ENCODE peak calls at places on chromosomes 6 and 20, in eight cellular contexts. One of them, this sample, is unnamed. For H3K4me1, the result is how much of the 10 kb centered on the place peaks cover.

GRCh38 chr6:31660998-31661866 is 654 bp upstream of the C6orf47 start:
- DNase-seq in heart left ventricle: no peak
- DNase-seq in psoas muscle: no peak
- DNase-seq in HCT116: no peak
- DNase-seq in right cardiac atrium: no peak
- DNase-seq in adipocyte: peak
- DNase-seq in heart right ventricle: no peak
- DNase-seq in tibial nerve: no peak
- DNase-seq in this sample: no peak

GRCh38 chr6:170019259-170020040 is 268.0 kb downstream of the ERMARD start:
- DNase-seq in psoas muscle: no peak
- DNase-seq in heart right ventricle: no peak
- DNase-seq in adipocyte: no peak
- DNase-seq in heart left ventricle: no peak
- DNase-seq in tibial nerve: no peak
- DNase-seq in HCT116: no peak
- DNase-seq in right cardiac atrium: no peak
- DNase-seq in this sample: no peak

GRCh38 chr20:38131588-38132121 is 33.4 kb downstream of the TGM2 start:
- DNase-seq in psoas muscle: no peak
- DNase-seq in heart left ventricle: no peak
- DNase-seq in right cardiac atrium: no peak
- DNase-seq in adipocyte: no peak
- DNase-seq in HCT116: no peak
- DNase-seq in heart right ventricle: no peak
- DNase-seq in tibial nerve: no peak
- DNase-seq in this sample: peak

GRCh38 chr20:48482790-48483189 is 345.0 kb downstream of the PREX1 start:
- DNase-seq in heart right ventricle: no peak
- DNase-seq in adipocyte: no peak
- DNase-seq in psoas muscle: no peak
- DNase-seq in tibial nerve: no peak
- DNase-seq in right cardiac atrium: no peak
- DNase-seq in HCT116: no peak
- DNase-seq in heart left ventricle: no peak
- DNase-seq in this sample: no peak

GRCh38 chr6:6790891-6791290 is 202.4 kb downstream of the LY86 start:
- DNase-seq in heart right ventricle: no peak
- DNase-seq in psoas muscle: no peak
- DNase-seq in right cardiac atrium: no peak
- DNase-seq in heart left ventricle: no peak
- DNase-seq in HCT116: peak
- DNase-seq in adipocyte: no peak
- DNase-seq in tibial nerve: no peak
- DNase-seq in this sample: no peak

GRCh38 chr6:107458687-107459282 is 579 bp downstream of the PDSS2 start:
- DNase-seq in heart right ventricle: no peak
- DNase-seq in adipocyte: peak
- DNase-seq in right cardiac atrium: peak
- DNase-seq in tibial nerve: no peak
- DNase-seq in psoas muscle: peak
- DNase-seq in heart left ventricle: peak
- DNase-seq in HCT116: no peak
- DNase-seq in this sample: no peak

GRCh38 chr20:36754656-36755222 is 8.8 kb upstream of the NDRG3 start:
- DNase-seq in psoas muscle: no peak
- DNase-seq in heart right ventricle: peak
- DNase-seq in adipocyte: peak
- DNase-seq in tibial nerve: no peak
- DNase-seq in HCT116: peak
- DNase-seq in heart left ventricle: peak
- DNase-seq in right cardiac atrium: no peak
- DNase-seq in this sample: no peak

GRCh38 chr6:16901777-16902176 is 140.5 kb upstream of the ATXN1 start:
- DNase-seq in heart left ventricle: peak
- DNase-seq in tibial nerve: peak
- DNase-seq in adipocyte: peak
- DNase-seq in heart right ventricle: peak
- DNase-seq in HCT116: no peak
- DNase-seq in right cardiac atrium: peak
- DNase-seq in psoas muscle: peak
- DNase-seq in this sample: peak

GRCh38 chr20:49589747-49590146 is 21.8 kb upstream of the PTGIS start:
- DNase-seq in tibial nerve: no peak
- DNase-seq in HCT116: no peak
- DNase-seq in right cardiac atrium: no peak
- DNase-seq in psoas muscle: no peak
- DNase-seq in adipocyte: no peak
- DNase-seq in heart left ventricle: no peak
- DNase-seq in heart right ventricle: no peak
- DNase-seq in this sample: no peak

GRCh38 chr6:141252828-141253608 is 879.7 kb upstream of the GJE1 start:
- DNase-seq in right cardiac atrium: no peak
- DNase-seq in tibial nerve: no peak
- DNase-seq in psoas muscle: no peak
- DNase-seq in adipocyte: peak
- DNase-seq in HCT116: no peak
- DNase-seq in heart right ventricle: no peak
- DNase-seq in heart left ventricle: no peak
- DNase-seq in this sample: no peak

GRCh38 chr20:62740286-62741141 is 31.9 kb downstream of the NTSR1 start:
- DNase-seq in right cardiac atrium: peak
- DNase-seq in psoas muscle: no peak
- DNase-seq in heart left ventricle: no peak
- DNase-seq in tibial nerve: no peak
- DNase-seq in heart right ventricle: no peak
- DNase-seq in HCT116: peak
- DNase-seq in adipocyte: peak
- DNase-seq in this sample: peak

GRCh38 chr6:24357336-24358218 is at the start of gene DCDC2:
- DNase-seq in right cardiac atrium: peak
- DNase-seq in psoas muscle: peak
- DNase-seq in adipocyte: no peak
- DNase-seq in HCT116: no peak
- DNase-seq in heart right ventricle: no peak
- DNase-seq in tibial nerve: no peak
- DNase-seq in heart left ventricle: no peak
- DNase-seq in this sample: peak

DNA sequence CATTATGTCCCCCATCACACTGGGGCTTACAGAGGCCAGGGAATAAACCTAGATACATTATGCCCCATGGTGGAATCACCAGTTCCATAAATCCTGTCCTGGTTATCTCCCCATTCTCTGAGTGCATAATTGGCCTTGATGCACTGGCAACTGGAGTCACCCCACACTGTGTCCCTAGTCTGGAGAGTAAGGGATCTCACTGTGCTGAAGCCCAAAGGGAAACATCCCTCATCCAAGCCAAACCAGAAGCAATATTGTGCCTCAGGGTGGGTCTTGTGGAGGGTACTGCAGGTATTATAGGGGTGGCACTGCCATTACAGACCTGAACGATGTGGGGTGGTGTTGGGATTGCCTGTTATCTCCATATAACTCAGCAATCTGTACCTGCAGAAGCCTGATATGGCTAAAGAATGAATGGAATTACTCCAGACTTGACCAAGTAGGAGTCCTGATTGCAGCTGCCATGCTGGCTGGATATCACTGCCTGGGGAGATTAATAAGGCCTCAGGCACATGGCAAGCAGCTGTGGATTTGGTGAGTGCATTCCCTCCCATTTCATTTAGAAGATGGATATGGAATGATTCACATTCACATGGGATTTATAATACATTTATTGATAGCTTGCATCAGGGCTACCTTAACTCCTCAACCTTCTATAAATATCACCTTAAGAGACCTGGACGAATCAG is 5.1 kb downstream of the HLA-A start:
- DNase-seq in tibial nerve: no peak
- DNase-seq in HCT116: no peak
- DNase-seq in heart left ventricle: no peak
- DNase-seq in right cardiac atrium: no peak
- DNase-seq in adipocyte: no peak
- DNase-seq in psoas muscle: no peak
- DNase-seq in heart right ventricle: no peak
- DNase-seq in this sample: no peak
- H3K4me1 ChIP-seq in tibial nerve: under half
- H3K4me1 ChIP-seq in HCT116: under half
- H3K4me1 ChIP-seq in heart left ventricle: under half
- H3K4me1 ChIP-seq in right cardiac atrium: under half
- H3K4me1 ChIP-seq in adipocyte: under half
- H3K4me1 ChIP-seq in psoas muscle: under half
- H3K4me1 ChIP-seq in heart right ventricle: under half
- H3K4me1 ChIP-seq in this sample: under half

GRCh38 chr20:31560094-31560899 is 44.8 kb upstream of the ID1 start:
- DNase-seq in HCT116: peak
- DNase-seq in adipocyte: peak
- DNase-seq in heart right ventricle: peak
- DNase-seq in right cardiac atrium: peak
- DNase-seq in tibial nerve: peak
- DNase-seq in heart left ventricle: peak
- DNase-seq in psoas muscle: peak
- DNase-seq in this sample: peak

GRCh38 chr20:31559704-31560093 is 45.4 kb upstream of the ID1 start:
- DNase-seq in right cardiac atrium: no peak
- DNase-seq in adipocyte: no peak
- DNase-seq in heart right ventricle: no peak
- DNase-seq in tibial nerve: no peak
- DNase-seq in heart left ventricle: no peak
- DNase-seq in psoas muscle: no peak
- DNase-seq in HCT116: no peak
- DNase-seq in this sample: no peak

GRCh38 chr20:31564284-31564683 is 40.8 kb upstream of the ID1 start:
- DNase-seq in adipocyte: no peak
- DNase-seq in right cardiac atrium: no peak
- DNase-seq in psoas muscle: no peak
- DNase-seq in HCT116: no peak
- DNase-seq in heart right ventricle: no peak
- DNase-seq in heart left ventricle: no peak
- DNase-seq in tibial nerve: no peak
- DNase-seq in this sample: no peak

GRCh38 chr20:31560900-31561598 is 44.0 kb upstream of the ID1 start:
- DNase-seq in tibial nerve: no peak
- DNase-seq in right cardiac atrium: no peak
- DNase-seq in adipocyte: peak
- DNase-seq in psoas muscle: peak
- DNase-seq in heart left ventricle: no peak
- DNase-seq in HCT116: peak
- DNase-seq in heart right ventricle: no peak
- DNase-seq in this sample: no peak

DNA sequence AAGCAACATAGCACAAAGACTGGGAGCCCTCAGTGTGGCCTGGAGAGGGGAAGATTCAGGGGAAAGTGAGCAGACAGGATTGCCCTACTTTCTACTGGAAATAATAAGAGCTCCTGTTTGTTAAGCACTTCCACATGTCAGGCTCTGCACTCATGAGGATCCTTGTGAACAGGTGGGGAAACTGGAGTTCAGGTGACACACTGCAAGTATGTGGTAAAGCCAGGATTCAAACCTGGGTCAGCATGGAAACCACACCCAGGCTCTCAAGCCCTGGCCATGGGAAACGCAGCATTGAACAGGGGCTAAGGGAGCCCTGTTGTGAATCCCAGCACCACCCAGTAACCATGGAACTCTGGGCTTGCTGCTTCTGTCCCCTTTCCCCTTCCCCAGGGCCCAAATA is 42.8 kb upstream of the ID1 start:
- DNase-seq in adipocyte: no peak
- DNase-seq in right cardiac atrium: no peak
- DNase-seq in HCT116: peak
- DNase-seq in psoas muscle: no peak
- DNase-seq in heart right ventricle: no peak
- DNase-seq in heart left ventricle: no peak
- DNase-seq in tibial nerve: no peak
- DNase-seq in this sample: no peak
- H3K4me1 ChIP-seq in adipocyte: under half
- H3K4me1 ChIP-seq in right cardiac atrium: under half
- H3K4me1 ChIP-seq in HCT116: half or more
- H3K4me1 ChIP-seq in psoas muscle: under half
- H3K4me1 ChIP-seq in heart right ventricle: under half
- H3K4me1 ChIP-seq in heart left ventricle: under half
- H3K4me1 ChIP-seq in tibial nerve: under half
- H3K4me1 ChIP-seq in this sample: under half

DNA sequence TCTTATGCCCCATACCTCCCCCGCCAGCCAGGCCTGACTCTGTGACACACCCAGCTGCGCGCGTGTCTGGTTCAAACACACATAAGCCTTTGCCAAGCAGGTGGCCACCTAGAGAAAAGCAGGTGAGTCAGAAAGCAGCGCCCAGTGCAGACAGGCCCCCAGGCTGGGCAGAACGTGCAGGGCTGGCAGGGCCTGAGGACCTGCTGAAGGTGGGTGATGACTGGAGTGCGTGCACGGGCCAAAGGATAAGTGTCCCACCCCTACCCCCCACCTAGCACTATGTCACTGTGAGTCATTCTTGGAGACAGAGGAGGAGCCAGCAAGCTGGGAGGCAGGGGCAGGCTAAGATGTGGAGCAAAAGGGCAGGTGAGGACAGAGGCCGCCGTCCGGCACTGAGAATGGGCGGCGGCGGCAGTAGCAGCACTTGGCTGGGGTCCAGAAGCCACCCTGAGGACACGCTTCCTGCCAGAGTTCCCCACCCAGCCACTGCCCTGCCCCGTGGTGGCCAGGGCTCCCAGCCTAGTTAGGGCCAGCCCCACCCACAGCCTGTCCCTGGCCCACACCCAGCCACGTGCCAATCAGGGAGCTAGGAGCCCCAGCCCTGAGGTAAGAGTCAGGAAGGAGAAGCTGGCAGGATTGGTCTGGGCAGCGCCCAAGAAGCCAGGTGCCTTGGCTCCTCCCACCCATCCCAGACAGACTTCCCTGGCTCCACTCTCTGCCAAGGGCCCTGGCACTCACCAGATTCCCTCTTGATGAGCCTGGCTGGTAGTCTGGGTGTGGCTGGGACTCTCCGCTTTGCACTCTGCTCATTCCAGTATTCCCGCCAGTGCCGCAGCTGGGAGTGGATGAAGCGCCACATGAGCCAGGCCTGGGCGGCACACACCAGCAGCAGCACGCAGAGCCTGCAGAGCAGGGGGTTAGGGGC is 72.7 kb downstream of the TRAM2 start:
- DNase-seq in right cardiac atrium: peak
- DNase-seq in heart left ventricle: peak
- DNase-seq in tibial nerve: peak
- DNase-seq in heart right ventricle: peak
- DNase-seq in adipocyte: peak
- DNase-seq in psoas muscle: peak
- DNase-seq in HCT116: peak
- DNase-seq in this sample: peak
- H3K4me1 ChIP-seq in right cardiac atrium: under half
- H3K4me1 ChIP-seq in heart left ventricle: under half
- H3K4me1 ChIP-seq in tibial nerve: under half
- H3K4me1 ChIP-seq in heart right ventricle: under half
- H3K4me1 ChIP-seq in adipocyte: half or more
- H3K4me1 ChIP-seq in psoas muscle: under half
- H3K4me1 ChIP-seq in HCT116: under half
- H3K4me1 ChIP-seq in this sample: under half

DNA sequence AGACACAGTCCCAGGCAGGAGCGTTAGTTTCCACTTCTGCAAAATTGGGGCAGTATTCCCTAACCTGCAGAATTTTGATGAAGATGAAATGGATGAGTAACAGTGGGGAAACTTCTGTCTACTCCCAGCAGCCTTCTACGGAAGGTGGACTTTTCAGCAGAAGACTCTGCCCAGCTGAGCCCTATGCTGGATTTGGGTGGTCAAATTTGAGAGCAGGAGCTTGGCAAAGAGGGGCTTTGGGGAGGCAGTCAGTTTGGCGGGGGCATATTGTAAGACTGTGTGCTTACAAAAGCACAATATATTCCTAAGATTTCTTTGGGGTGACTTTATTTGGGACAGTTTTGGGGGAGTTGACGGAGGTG is 5.4 kb upstream of the SDCBP2 start:
- DNase-seq in tibial nerve: no peak
- DNase-seq in HCT116: no peak
- DNase-seq in psoas muscle: no peak
- DNase-seq in heart right ventricle: no peak
- DNase-seq in right cardiac atrium: no peak
- DNase-seq in adipocyte: no peak
- DNase-seq in heart left ventricle: peak
- DNase-seq in this sample: no peak
- H3K4me1 ChIP-seq in tibial nerve: under half
- H3K4me1 ChIP-seq in HCT116: under half
- H3K4me1 ChIP-seq in psoas muscle: under half
- H3K4me1 ChIP-seq in heart right ventricle: under half
- H3K4me1 ChIP-seq in right cardiac atrium: under half
- H3K4me1 ChIP-seq in adipocyte: under half
- H3K4me1 ChIP-seq in heart left ventricle: under half
- H3K4me1 ChIP-seq in this sample: half or more

This sample was measured in lower lobe of right lung.